ENCODE peak calls at places on chromosome 13, in seven cellular contexts. F, Q, P, J, I, U and B are unnamed samples.

GRCh38 chr13:79448413-79448812 is 32.5 kb upstream of the NDFIP2 start:
- DNase-seq in Q (no peak), U (no peak), I (no peak), F (no peak), P (no peak), J (no peak), B (no peak)

GRCh38 chr13:96089749-96090239 is at the start of gene HS6ST3:
- DNase-seq in I (peak), U (no peak), P (peak), J (no peak), Q (no peak), F (peak), B (peak)

GRCh38 chr13:97856001-97856675 is 97.3 kb upstream of the IPO5 start:
- DNase-seq in P (peak), F (no peak), J (peak), Q (no peak), U (no peak), I (no peak), B (no peak)

GRCh38 chr13:111232191-111232590 is 88.3 kb upstream of the TEX29 start:
- DNase-seq in J (no peak), U (no peak), F (no peak), I (no peak), P (no peak), Q (no peak), B (no peak)

GRCh38 chr13:111295896-111296295 is 24.5 kb upstream of the TEX29 start:
- DNase-seq in F (no peak), P (no peak), J (no peak), U (no peak), I (no peak), Q (no peak), B (no peak)

GRCh38 chr13:21043898-21044297 is 17.5 kb downstream of the LATS2 start:
- DNase-seq in Q (no peak), P (no peak), J (no peak), F (no peak), I (no peak), U (no peak), B (no peak)

GRCh38 chr13:56706485-56706884 is 434.2 kb upstream of the PRR20A start:
- DNase-seq in Q (no peak), P (no peak), U (no peak), I (no peak), F (no peak), J (no peak), B (no peak)

GRCh38 chr13:49635599-49636433 is 7.5 kb downstream of the ARL11 start:
- DNase-seq in Q (no peak), I (no peak), J (no peak), F (peak), P (no peak), U (no peak), B (no peak)

GRCh38 chr13:33003458-33004019 is 12.7 kb upstream of the KL start:
- DNase-seq in J (no peak), U (no peak), Q (no peak), P (no peak), I (no peak), F (no peak), B (no peak)

GRCh38 chr13:38602261-38602660 is 84.6 kb upstream of the FREM2 start:
- DNase-seq in Q (no peak), P (no peak), U (peak), F (no peak), I (peak), J (no peak), B (no peak)

GRCh38 chr13:42548731-42549554 is 25.0 kb upstream of the TNFSF11 start:
- DNase-seq in J (no peak), P (no peak), U (no peak), I (no peak), Q (no peak), F (peak), B (no peak)

GRCh38 chr13:112616586-112617381 is 28.8 kb upstream of the TUBGCP3 start:
- DNase-seq in Q (no peak), J (no peak), F (peak), I (peak), P (no peak), U (no peak), B (no peak)

GRCh38 chr13:34883381-34883780 is 58.7 kb upstream of the NBEA start:
- DNase-seq in I (no peak), U (no peak), P (no peak), Q (no peak), F (no peak), J (no peak), B (no peak)

GRCh38 chr13:38202730-38203129 is 146.9 kb upstream of the UFM1 start:
- DNase-seq in U (no peak), J (no peak), P (no peak), F (no peak), I (no peak), Q (no peak), B (no peak)